ENCODE peak calls at places on chromosomes 1 and 21, in four cellular contexts. O is K562, W is GM12878, F is HepG2. G is an unnamed sample.

GRCh38 chr1:198472997-198473396 is 67.5 kb downstream of the ATP6V1G3 start:
- DNase-seq in O (no peak), W (no peak), F (no peak), G (no peak)

GRCh38 chr1:230827801-230828200 is 40.5 kb downstream of the C1orf198 start:
- DNase-seq in O (no peak), W (no peak), F (no peak), G (no peak)

GRCh38 chr1:112325504-112325903 is 70.5 kb upstream of the CTTNBP2NL start:
- DNase-seq in O (no peak), W (no peak), F (no peak), G (peak)

GRCh38 chr21:21963911-21964310 is 965.7 kb downstream of the NCAM2 start:
- DNase-seq in O (no peak), W (no peak), F (no peak), G (no peak)

GRCh38 chr1:117664314-117664713 is 58.5 kb downstream of the TENT5C start:
- DNase-seq in O (peak), W (peak), F (no peak), G (no peak)

GRCh38 chr1:91402023-91402422 is 2.6 kb downstream of the HFM1 start:
- DNase-seq in O (peak), W (no peak), F (peak), G (no peak)

GRCh38 chr1:67004176-67004575 is 49.8 kb downstream of the SLC35D1 start:
- DNase-seq in O (no peak), W (no peak), F (no peak), G (no peak)

GRCh38 chr1:206794294-206794908 is 22.1 kb upstream of the IL10 start:
- DNase-seq in O (no peak), W (no peak), F (no peak), G (no peak)

GRCh38 chr1:84146375-84147032 is 2.4 kb downstream of the PRKACB start:
- DNase-seq in O (no peak), W (no peak), F (no peak), G (no peak)

GRCh38 chr1:39713557-39713956 is 22.3 kb upstream of the HPCAL4 start:
- DNase-seq in O (no peak), W (no peak), F (no peak), G (no peak)

GRCh38 chr1:119768778-119769177 is at the start of gene HMGCS2:
- DNase-seq in O (no peak), W (no peak), F (no peak), G (no peak)

GRCh38 chr1:201791051-201791774 is 37.7 kb upstream of the IPO9 start:
- DNase-seq in O (no peak), W (no peak), F (no peak), G (no peak)

GRCh38 chr1:50975436-50975835 is 5.4 kb downstream of the CDKN2C start:
- DNase-seq in O (no peak), W (no peak), F (no peak), G (no peak)

GRCh38 chr1:171852273-171852672 is 11.0 kb downstream of the DNM3 start:
- DNase-seq in O (no peak), W (no peak), F (no peak), G (no peak)

GRCh38 chr1:9658186-9658585 is 6.7 kb downstream of the PIK3CD start:
- DNase-seq in O (no peak), W (no peak), F (no peak), G (no peak)

DNA sequence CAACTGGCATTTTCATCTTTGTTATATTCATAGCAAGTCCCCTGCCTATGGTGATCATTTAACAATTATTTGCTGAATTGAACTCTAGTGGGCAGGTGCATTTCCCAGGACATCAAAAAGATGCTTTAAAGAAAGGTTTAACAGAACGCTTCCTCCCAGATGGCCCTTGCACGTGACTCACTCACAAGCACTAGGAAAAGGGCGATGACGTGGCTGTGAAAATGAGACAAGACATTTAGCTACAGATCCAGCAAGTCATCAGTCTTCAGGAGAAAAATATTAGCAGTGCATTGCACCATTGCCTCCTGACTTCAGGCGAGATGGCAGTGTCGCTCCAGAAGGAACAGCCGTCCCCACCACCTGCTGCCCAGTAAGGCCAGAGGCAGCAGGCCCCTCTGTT is 37.3 kb downstream of the DSCAM start:
- DNase-seq in O (no peak), W (no peak), F (no peak), G (no peak)
- TF ChIP-seq TCF7 in O (no peak), W (no peak), F (no peak), G (no peak)

GRCh38 chr1:42877380-42877779 is 31.0 kb downstream of the ZNF691 start:
- DNase-seq in O (no peak), W (no peak), F (no peak), G (peak)

GRCh38 chr1:42886046-42886739 is 39.8 kb downstream of the ZNF691 start:
- DNase-seq in O (no peak), W (no peak), F (no peak), G (no peak)

GRCh38 chr1:42876009-42876408 is 29.6 kb downstream of the ZNF691 start:
- DNase-seq in O (no peak), W (no peak), F (no peak), G (no peak)

GRCh38 chr1:42880384-42880783 is 34.0 kb downstream of the ZNF691 start:
- DNase-seq in O (no peak), W (no peak), F (no peak), G (no peak)
- TF ChIP-seq TCF7 in O (no peak), W (no peak), F (no peak), G (no peak)

GRCh38 chr21:45990741-45991605 is 9.4 kb downstream of the COL6A1 start:
- DNase-seq in O (no peak), W (no peak), F (no peak), G (peak)
- TF ChIP-seq TCF7 in O (no peak), W (no peak), F (no peak), G (no peak)

DNA sequence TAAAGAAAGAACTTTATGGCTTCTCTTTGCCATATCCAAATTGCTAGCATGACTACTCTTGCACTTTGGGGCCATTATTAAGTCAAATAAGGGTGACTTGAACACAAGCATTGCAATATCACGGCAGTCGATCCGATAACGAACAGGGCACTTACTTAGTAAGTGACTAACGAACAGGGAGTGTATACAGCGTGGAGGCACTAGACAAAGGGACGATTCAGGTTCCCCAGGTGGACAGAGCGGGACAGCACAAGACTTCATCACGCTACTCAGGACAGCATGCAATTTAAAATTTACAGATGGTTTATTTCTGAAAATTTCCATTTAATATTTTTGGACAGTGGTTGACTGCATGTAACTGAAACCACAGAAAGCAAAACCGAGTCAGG is 5.4 kb upstream of the PITHD1 start:
- DNase-seq in O (peak), W (no peak), F (no peak), G (no peak)
- TF ChIP-seq TCF7 in O (no peak), W (no peak), F (no peak), G (no peak)

GRCh38 chr1:180156201-180156600 is 1.5 kb downstream of the QSOX1 start:
- DNase-seq in O (no peak), W (peak), F (no peak), G (no peak)
- TF ChIP-seq TCF7 in O (no peak), W (no peak), F (no peak), G (no peak)

GRCh38 chr1:2317230-2318065 is 73.9 kb downstream of the MORN1 start:
- DNase-seq in O (no peak), W (no peak), F (peak), G (peak)

GRCh38 chr1:2314803-2315710 is 76.3 kb downstream of the MORN1 start:
- DNase-seq in O (peak), W (no peak), F (peak), G (peak)

GRCh38 chr1:2315711-2316450 is 75.5 kb downstream of the MORN1 start:
- DNase-seq in O (peak), W (no peak), F (no peak), G (no peak)

GRCh38 chr1:2318294-2319278 is 72.8 kb downstream of the MORN1 start:
- DNase-seq in O (no peak), W (no peak), F (no peak), G (no peak)

GRCh38 chr1:2316451-2316940 is 74.9 kb downstream of the MORN1 start:
- DNase-seq in O (no peak), W (no peak), F (no peak), G (no peak)
- TF ChIP-seq TCF7 in O (no peak), W (no peak), F (no peak), G (no peak)